ENCODE peak calls at places on chromosome 19, in four cellular contexts. U is body of pancreas; D is colonic mucosa; S is CD8-positive, alpha-beta memory T cell. M is an unnamed sample. For H3K9me3, the result is how much of the 10 kb centered on the place peaks cover.

GRCh38 chr19:48568345-48568886 is 16.4 kb downstream of the SULT2B1 start:
- DNase-seq in D (peak), U (peak), S (no peak), M (peak)

GRCh38 chr19:51018745-51019543 is 565 bp downstream of the KLK10 start:
- DNase-seq in U (no peak), S (no peak), D (no peak), M (no peak)

GRCh38 chr19:30545752-30546151 is 173.6 kb downstream of the ZNF536 start:
- DNase-seq in D (no peak), S (no peak), U (no peak), M (no peak)

GRCh38 chr19:14090509-14091085 is at the start of gene SAMD1:
- DNase-seq in D (peak), S (peak), U (peak), M (peak)

GRCh38 chr19:45098521-45099464 is 5.8 kb downstream of the PPP1R37 start:
- DNase-seq in D (no peak), U (no peak), S (no peak), M (no peak)

GRCh38 chr19:42280761-42281174 is 11.7 kb downstream of the CIC start:
- DNase-seq in S (no peak), U (no peak), D (peak), M (no peak)

GRCh38 chr19:51784922-51785690 is 9.9 kb upstream of the FPR3 start:
- DNase-seq in D (peak), U (peak), S (no peak), M (no peak)

GRCh38 chr19:8578642-8579265 is 1.5 kb upstream of the MYO1F start:
- DNase-seq in S (peak), D (peak), U (peak), M (peak)

GRCh38 chr19:17332677-17333581 is 1.7 kb downstream of the ANO8 start:
- DNase-seq in U (no peak), S (peak), D (no peak), M (peak)

GRCh38 chr19:50244695-50245094 is 41.3 kb downstream of the MYH14 start:
- DNase-seq in D (no peak), U (no peak), S (no peak), M (no peak)

GRCh38 chr19:30227661-30228112 is 144.5 kb upstream of the ZNF536 start:
- DNase-seq in S (no peak), D (peak), U (peak), M (peak)

GRCh38 chr19:45079063-45079910 is at the start of gene GEMIN7:
- DNase-seq in U (peak), D (peak), S (peak), M (peak)

GRCh38 chr19:41845051-41845590 is 279 bp downstream of the DMRTC2 start:
- DNase-seq in D (no peak), U (no peak), S (no peak), M (no peak)

GRCh38 chr19:45670670-45671453 is 2.8 kb downstream of the GIPR start:
- DNase-seq in D (peak), U (peak), S (peak), M (peak)

GRCh38 chr19:2538096-2538757 is 62.3 kb downstream of the GADD45B start:
- DNase-seq in D (no peak), S (no peak), U (no peak), M (no peak)

GRCh38 chr19:6674868-6675305 is 4.9 kb upstream of the TNFSF14 start:
- DNase-seq in D (peak), S (peak), U (no peak), M (peak)

GRCh38 chr19:28610731-28611130 is 602.2 kb downstream of the UQCRFS1 start:
- DNase-seq in D (no peak), U (no peak), S (no peak), M (no peak)

GRCh38 chr19:7492142-7493055 is 3.6 kb upstream of the PEX11G start:
- DNase-seq in S (no peak), D (no peak), U (no peak), M (no peak)

GRCh38 chr19:14003279-14004051 is 2.7 kb downstream of the RFX1 start:
- DNase-seq in S (peak), D (no peak), U (no peak), M (no peak)

GRCh38 chr19:57096640-57097361 is 23.0 kb upstream of the USP29 start:
- DNase-seq in S (no peak), D (no peak), U (no peak), M (peak)

GRCh38 chr19:50818859-50819472 is 4.6 kb downstream of the KLK1 start:
- DNase-seq in S (no peak), D (no peak), U (peak), M (no peak)

GRCh38 chr19:33133438-33134031 is 1.6 kb downstream of the WDR88 start:
- DNase-seq in D (no peak), U (no peak), S (no peak), M (no peak)

GRCh38 chr19:33005440-33005839 is 33.4 kb downstream of the FAAP24 start:
- DNase-seq in S (no peak), U (no peak), D (no peak), M (no peak)

GRCh38 chr19:3826163-3826562 is 40.0 kb upstream of the MATK start:
- DNase-seq in S (no peak), D (no peak), U (no peak), M (no peak)

GRCh38 chr19:18995804-18996241 is 37.5 kb downstream of the SUGP2 start:
- DNase-seq in D (peak), S (no peak), U (peak), M (peak)

GRCh38 chr19:19619121-19619848 is 798 bp upstream of the PBX4 start:
- DNase-seq in U (no peak), D (no peak), S (no peak), M (no peak)

GRCh38 chr19:4474504-4475136 is 2.5 kb downstream of the HDGFL2 start:
- DNase-seq in D (no peak), U (no peak), S (peak), M (peak)

GRCh38 chr19:51821511-51821910 is 26.6 kb downstream of the FPR3 start:
- DNase-seq in D (no peak), S (no peak), U (no peak), M (no peak)

GRCh38 chr19:5099822-5100221 is 130.9 kb downstream of the KDM4B start:
- DNase-seq in S (no peak), U (no peak), D (no peak), M (no peak)

GRCh38 chr19:12723383-12723642 is 419 bp downstream of the TNPO2 start:
- DNase-seq in S (no peak), U (no peak), D (no peak), M (no peak)

GRCh38 chr19:12720851-12721655 is 2.7 kb downstream of the TNPO2 start:
- DNase-seq in S (peak), U (no peak), D (peak), M (no peak)

GRCh38 chr19:12721656-12722565 is 1.8 kb downstream of the TNPO2 start:
- DNase-seq in D (peak), S (peak), U (peak), M (peak)

GRCh38 chr19:12722566-12723382 is 958 bp downstream of the TNPO2 start:
- DNase-seq in S (peak), D (peak), U (peak), M (peak)

GRCh38 chr19:12723643-12724426 is at the start of gene TNPO2:
- DNase-seq in U (peak), S (peak), D (peak), M (peak)
- H3K4me3 ChIP-seq in U (peak), S (peak), D (peak), M (peak)

DNA sequence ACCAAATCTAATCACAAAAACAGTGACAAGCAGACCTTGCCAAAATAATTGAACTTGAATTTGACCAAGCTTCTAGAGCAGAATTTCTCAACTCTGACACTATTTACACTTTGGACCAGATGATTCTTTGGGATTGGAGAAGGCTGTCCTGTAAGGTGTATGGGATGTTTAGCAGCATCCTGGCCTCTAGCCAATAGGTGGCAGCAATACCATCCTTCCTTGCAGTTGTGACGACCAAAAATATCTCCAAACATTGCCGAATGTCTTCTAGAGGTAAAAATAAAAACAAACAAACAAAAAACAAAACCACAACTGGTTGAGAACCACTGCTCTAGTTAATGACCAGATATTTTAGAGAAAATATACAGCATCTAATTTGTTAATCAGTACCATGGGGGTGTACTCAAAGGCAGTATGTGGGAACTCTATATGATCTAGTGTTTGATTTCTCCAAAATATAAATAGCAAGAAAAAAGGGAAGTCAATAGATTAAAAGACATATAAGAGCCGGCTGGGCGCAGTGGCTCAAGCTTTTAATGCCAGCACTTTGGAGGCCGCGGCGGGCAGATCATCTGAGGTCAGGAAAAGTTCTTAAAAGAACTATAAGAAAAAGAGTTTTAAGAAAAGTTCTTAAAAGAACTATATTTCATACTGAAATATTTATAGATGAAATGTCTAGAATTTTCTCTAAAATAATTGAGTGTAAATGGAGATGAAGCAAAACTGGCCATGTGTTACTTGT is 60.9 kb upstream of the ZNF527 start:
- DNase-seq in D (no peak), U (no peak), S (no peak), M (no peak)
- H3K9me3 ChIP-seq in D (under half), U (under half), S (under half), M (under half)

DNA sequence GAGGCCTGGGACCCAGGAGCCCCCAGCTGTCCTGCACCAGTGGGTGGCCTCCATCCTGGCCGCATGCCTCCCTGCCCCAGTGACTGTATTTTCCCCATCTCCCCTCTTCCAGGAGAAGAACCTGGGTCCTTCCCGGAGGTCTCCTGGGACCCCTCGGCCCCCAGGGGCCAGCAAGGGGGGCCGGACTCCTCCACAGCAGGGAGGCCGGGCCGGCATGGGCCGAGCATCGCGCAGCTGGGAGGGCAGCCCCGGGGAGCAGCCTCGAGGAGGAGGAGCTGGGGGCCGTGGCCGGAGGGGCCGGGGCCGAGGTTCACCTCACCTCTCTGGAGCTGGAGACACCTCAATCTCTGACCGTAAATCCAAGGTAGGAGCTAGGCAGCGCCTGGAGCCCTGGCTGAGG is 4.2 kb downstream of the CCDC9 start:
- DNase-seq in S (no peak), U (no peak), D (no peak), M (no peak)
- H3K4me3 ChIP-seq in S (no peak), U (no peak), D (no peak), M (no peak)

GRCh38 chr19:15913830-15914229 is 16.0 kb upstream of the CYP4F2 start:
- DNase-seq in U (no peak), D (no peak), S (no peak), M (no peak)
- H3K9me3 ChIP-seq in U (under half), D (under half), S (under half), M (under half)

GRCh38 chr19:39306075-39306474 is 9.9 kb downstream of the IFNL1 start:
- DNase-seq in U (no peak), S (no peak), D (no peak), M (no peak)

GRCh38 chr19:39308531-39309304 is 11.9 kb downstream of the LRFN1 start:
- DNase-seq in D (peak), S (no peak), U (no peak), M (no peak)

GRCh38 chr19:39304701-39305571 is 8.7 kb downstream of the IFNL1 start:
- DNase-seq in S (no peak), D (no peak), U (no peak), M (no peak)

GRCh38 chr19:39307822-39308530 is 11.8 kb downstream of the IFNL1 start:
- DNase-seq in U (no peak), D (no peak), S (no peak), M (no peak)

DNA sequence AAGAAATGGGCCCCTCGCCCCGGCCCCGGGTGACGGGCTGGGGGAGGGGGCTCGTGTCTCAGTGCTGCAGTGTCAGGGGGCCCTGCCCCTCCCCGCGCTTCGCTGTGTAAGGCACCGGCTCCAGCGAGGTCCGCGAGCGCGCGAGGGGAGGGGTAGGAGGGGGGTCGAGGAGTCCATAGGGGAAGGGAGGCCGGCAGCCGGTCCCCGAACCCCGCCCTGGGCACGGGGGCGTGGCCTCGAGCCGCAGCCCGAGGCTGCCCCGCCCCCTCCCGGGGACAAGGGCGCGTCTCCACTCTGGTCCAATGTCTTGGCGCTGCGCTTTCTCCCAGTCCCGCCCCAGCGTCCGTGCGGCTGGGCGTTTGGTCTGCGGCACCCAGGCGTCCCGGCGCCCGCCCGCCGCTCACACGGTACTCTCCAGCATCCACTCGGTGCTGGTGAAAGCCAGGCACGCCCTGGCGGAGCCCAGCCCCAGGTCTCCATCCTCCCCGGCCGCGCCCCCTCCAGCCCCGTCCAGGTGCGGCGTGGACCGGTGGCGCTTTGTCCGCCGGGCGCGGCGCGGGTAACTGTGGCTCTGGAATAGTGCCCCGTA is 11.1 kb downstream of the IFNL1 start:
- DNase-seq in D (peak), S (no peak), U (no peak), M (no peak)
- H3K4me3 ChIP-seq in D (peak), S (no peak), U (no peak), M (no peak)

GRCh38 chr19:11754663-11755062 is 12.1 kb upstream of the ZNF441 start:
- DNase-seq in U (no peak), S (no peak), D (no peak), M (no peak)
- H3K9me3 ChIP-seq in U (under half), S (under half), D (under half), M (under half)

GRCh38 chr19:1507763-1508506 is 4.9 kb downstream of the ADAMTSL5 start:
- DNase-seq in U (peak), D (peak), S (peak), M (peak)
- H3K4me3 ChIP-seq in U (no peak), D (peak), S (peak), M (peak)

GRCh38 chr19:10418281-10419199 is 1.8 kb upstream of the PDE4A start:
- DNase-seq in D (no peak), U (no peak), S (no peak), M (peak)

GRCh38 chr19:10417598-10418280 is 2.6 kb upstream of the PDE4A start:
- DNase-seq in S (no peak), D (no peak), U (no peak), M (peak)

GRCh38 chr19:10419200-10419645 is 1.1 kb upstream of the PDE4A start:
- DNase-seq in D (no peak), S (peak), U (no peak), M (no peak)

GRCh38 chr19:10416380-10417257 is 3.7 kb upstream of the PDE4A start:
- DNase-seq in S (peak), U (peak), D (peak), M (peak)

DNA sequence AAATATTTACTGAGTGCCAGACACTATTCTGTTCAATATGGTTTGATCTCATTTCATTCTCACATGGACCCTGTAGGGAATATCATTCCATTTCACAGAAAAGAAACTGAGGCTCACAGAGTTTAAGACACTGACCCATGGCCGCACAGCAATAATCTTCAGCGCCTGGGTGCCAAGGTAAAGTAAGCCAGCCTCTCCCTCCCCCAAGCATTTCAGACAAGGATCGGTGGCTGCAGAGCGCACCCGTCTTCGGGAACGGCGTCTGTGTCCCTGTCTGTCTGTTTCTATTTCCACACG is 4.3 kb upstream of the PDE4A start:
- DNase-seq in S (no peak), U (no peak), D (no peak), M (no peak)
- H3K9me3 ChIP-seq in S (under half), U (under half), D (under half), M (under half)

GRCh38 chr19:34364462-34364829 is 550 bp upstream of the GPI start:
- DNase-seq in U (no peak), S (no peak), D (no peak), M (no peak)

GRCh38 chr19:34363094-34363493 is 1.9 kb upstream of the GPI start:
- DNase-seq in S (no peak), D (no peak), U (no peak), M (no peak)

GRCh38 chr19:34362679-34363069 is 2.3 kb upstream of the GPI start:
- DNase-seq in D (no peak), S (no peak), U (no peak), M (no peak)

GRCh38 chr19:34364830-34365462 is at the start of gene GPI:
- DNase-seq in D (peak), U (peak), S (peak), M (peak)

DNA sequence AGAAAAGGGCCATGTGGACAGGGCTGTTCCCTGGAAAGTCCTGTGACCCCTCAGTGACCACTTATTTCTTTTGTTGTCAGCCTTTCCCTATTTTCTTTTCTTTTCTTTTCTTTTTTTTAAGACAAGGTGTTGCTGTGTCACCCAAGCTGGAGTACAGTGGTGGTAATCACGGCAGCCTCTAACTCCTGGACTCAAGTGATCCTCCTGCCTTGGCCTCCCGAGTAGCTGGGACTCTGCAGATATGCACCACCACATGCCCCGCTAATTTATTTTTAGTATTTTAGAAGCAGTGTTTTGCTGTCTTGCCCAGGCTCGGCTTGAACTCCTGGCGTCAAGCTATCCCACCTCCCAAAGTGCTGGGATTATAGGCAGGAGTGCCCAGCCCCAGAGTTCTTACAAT is 1.1 kb upstream of the GPI start:
- DNase-seq in U (no peak), S (no peak), D (no peak), M (no peak)
- H3K4me3 ChIP-seq in U (no peak), S (no peak), D (no peak), M (no peak)

GRCh38 chr19:23771348-23771747 is 12.7 kb upstream of the ZNF681 start:
- DNase-seq in S (no peak), U (no peak), D (no peak), M (no peak)
- H3K9me3 ChIP-seq in S (under half), U (under half), D (under half), M (under half)

M was measured in SJCRH30.